ENCODE peak calls at places on chromosome 5, in four cellular contexts. Z is cardiac fibroblast, M is hippocampal formation, Q is NCI-H345. O is an unnamed sample.

GRCh38 chr5:125976421-125977060 is 446.7 kb upstream of the GRAMD2B start:
- DNase-seq in Q (no peak), Z (no peak), M (no peak), O (no peak)

GRCh38 chr5:151686673-151687378 is at the start of gene SPARC:
- DNase-seq in Z (peak), Q (no peak), M (peak), O (no peak)

GRCh38 chr5:157116483-157116954 is 7.7 kb upstream of the HAVCR2 start:
- DNase-seq in Z (no peak), M (no peak), Q (no peak), O (no peak)

GRCh38 chr5:97838214-97838613 is 655.2 kb upstream of the RIOK2 start:
- DNase-seq in Z (peak), M (peak), Q (no peak), O (no peak)

GRCh38 chr5:155906046-155906445 is 420.9 kb upstream of the SGCD start:
- DNase-seq in Z (no peak), Q (no peak), M (no peak), O (no peak)

GRCh38 chr5:172866802-172867748 is 33.0 kb downstream of the ERGIC1 start:
- DNase-seq in M (no peak), Q (no peak), Z (no peak), O (no peak)

GRCh38 chr5:77952811-77953210 is 176.7 kb upstream of the TBCA start:
- DNase-seq in Z (peak), Q (no peak), M (no peak), O (no peak)

GRCh38 chr5:82275267-82275664 is 2.9 kb downstream of the RPS23 start:
- DNase-seq in Q (no peak), Z (no peak), M (no peak), O (no peak)

GRCh38 chr5:20276061-20276958 is 288.3 kb upstream of the CDH18 start:
- DNase-seq in Z (peak), M (no peak), Q (no peak), O (no peak)

GRCh38 chr5:55218966-55219365 is 8.1 kb downstream of the MCIDAS start:
- DNase-seq in Q (peak), Z (no peak), M (no peak), O (no peak)

GRCh38 chr5:93384977-93385376 is 196.0 kb downstream of the NR2F1-AS1 start:
- DNase-seq in Q (no peak), M (no peak), Z (no peak), O (no peak)

GRCh38 chr5:144547098-144547499 is 376.4 kb downstream of the KCTD16 start:
- DNase-seq in M (no peak), Q (no peak), Z (no peak), O (no peak)

GRCh38 chr5:120955795-120956194 is 491.7 kb downstream of the PRR16 start:
- DNase-seq in Q (no peak), M (no peak), Z (no peak), O (no peak)

GRCh38 chr5:40518511-40518917 is 161.2 kb upstream of the PTGER4 start:
- DNase-seq in Z (no peak), Q (no peak), M (no peak), O (no peak)

GRCh38 chr5:10678236-10678635 is 82.8 kb downstream of the DAP start:
- DNase-seq in Z (no peak), M (no peak), Q (no peak), O (no peak)

GRCh38 chr5:172402531-172403190 is 51.7 kb downstream of the SH3PXD2B start:
- DNase-seq in M (no peak), Z (no peak), Q (no peak), O (no peak)

GRCh38 chr5:111158105-111158744 is 66.0 kb upstream of the CAMK4 start:
- DNase-seq in Z (peak), Q (peak), M (peak), O (peak)

GRCh38 chr5:138449501-138450239 is 10.8 kb downstream of the REEP2 start:
- DNase-seq in M (peak), Z (peak), Q (peak), O (peak)

GRCh38 chr5:66306105-66306843 is 162.2 kb downstream of the SREK1 start:
- DNase-seq in Z (peak), Q (peak), M (peak), O (peak)

GRCh38 chr5:180366303-180366702 is 13.2 kb upstream of the GFPT2 start:
- DNase-seq in Q (no peak), M (peak), Z (no peak), O (peak)

GRCh38 chr5:6373081-6373846 is 5.1 kb downstream of the MED10 start:
- DNase-seq in M (no peak), Z (no peak), Q (no peak), O (no peak)

GRCh38 chr5:148984333-148984732 is 78.5 kb downstream of the SH3TC2 start:
- DNase-seq in Q (no peak), M (no peak), Z (peak), O (no peak)

GRCh38 chr5:113974976-113975375 is 386.9 kb upstream of the KCNN2 start:
- DNase-seq in M (no peak), Z (no peak), Q (no peak), O (no peak)

GRCh38 chr5:143207563-143208364 is 195.7 kb downstream of the NR3C1 start:
- DNase-seq in M (no peak), Z (peak), Q (peak), O (peak)

GRCh38 chr5:23268136-23268535 is 239.3 kb upstream of the PRDM9 start:
- DNase-seq in Z (no peak), Q (no peak), M (no peak), O (no peak)

GRCh38 chr5:160310910-160311295 is 1.5 kb downstream of the CCNJL start:
- DNase-seq in Q (no peak), Z (no peak), M (no peak), O (peak)